ENCODE peak calls at places on chromosomes 13 and 19, in five cellular contexts. E, M, S, N and Z are unnamed samples.

GRCh38 chr19:4908311-4908710 is 990 bp upstream of the UHRF1 start:
- DNase-seq in E (no peak), N (no peak), M (no peak), S (no peak), Z (no peak)

GRCh38 chr19:48925240-48925843 is 8.2 kb upstream of the DHDH start:
- DNase-seq in N (no peak), S (no peak), M (peak; percentile 13), E (no peak), Z (peak; percentile 95)

GRCh38 chr19:35557539-35558399 is 5.7 kb downstream of the ATP4A start:
- DNase-seq in M (peak; percentile 50), S (no peak), E (no peak), N (peak; percentile 51), Z (peak; percentile 65)

GRCh38 chr19:47601180-47601904 is 7.6 kb upstream of the BICRA start:
- DNase-seq in N (no peak), M (no peak), S (peak; percentile 82), E (no peak), Z (peak; percentile 60)

GRCh38 chr19:623974-624373 is 9.4 kb downstream of the POLRMT start:
- DNase-seq in S (no peak), E (no peak), N (no peak), M (peak; percentile 98), Z (no peak)

GRCh38 chr13:30047154-30047874 is 196.9 kb upstream of the UBL3 start:
- DNase-seq in N (peak; percentile 12), E (no peak), M (no peak), S (no peak), Z (no peak)

GRCh38 chr19:19133985-19134384 is 4.3 kb downstream of the TMEM161A start:
- DNase-seq in M (no peak), E (no peak), N (no peak), S (no peak), Z (no peak)

GRCh38 chr19:29528350-29528945 is 2.7 kb downstream of the VSTM2B start:
- DNase-seq in M (peak; percentile 75), S (no peak), E (no peak), N (peak; percentile 51), Z (peak; percentile 50)

GRCh38 chr19:49425922-49426592 is 869 bp downstream of the GFY start:
- DNase-seq in S (no peak), N (no peak), M (no peak), E (no peak), Z (no peak)

GRCh38 chr13:46211116-46211515 is 612 bp upstream of the LRRC63 start:
- DNase-seq in S (no peak), E (no peak), M (no peak), N (peak; percentile 30), Z (peak; percentile 4)

GRCh38 chr13:46160474-46161066 is 21.4 kb downstream of the LCP1 start:
- DNase-seq in E (no peak), N (no peak), S (no peak), M (peak; percentile 79), Z (peak; percentile 68)

GRCh38 chr19:13094771-13095392 is 7.8 kb downstream of the LYL1 start:
- DNase-seq in E (no peak), S (peak; percentile 73), M (no peak), N (no peak), Z (no peak)

GRCh38 chr13:22218784-22219183 is 547.9 kb downstream of the FGF9 start:
- DNase-seq in S (no peak), N (no peak), E (no peak), M (no peak), Z (no peak)

GRCh38 chr13:110479648-110480047 is 81.9 kb downstream of the RAB20 start:
- DNase-seq in E (peak; percentile 60), M (no peak), N (no peak), S (no peak), Z (no peak)

GRCh38 chr19:2478324-2478755 is 2.4 kb downstream of the GADD45B start:
- DNase-seq in M (peak; percentile 77), N (peak; percentile 58), E (peak; percentile 73), S (peak; percentile 87), Z (peak; percentile 91)

GRCh38 chr13:64912141-64912540 is 2318.0 kb downstream of the PCDH9 start:
- DNase-seq in E (no peak), S (no peak), N (no peak), M (peak; percentile 69), Z (peak; percentile 74)

GRCh38 chr19:1268392-1269064 is 604 bp upstream of the CIRBP start:
- DNase-seq in M (no peak), S (peak; percentile 78), E (no peak), N (no peak), Z (no peak)

GRCh38 chr13:98214008-98214643 is 37.1 kb upstream of the RNF113B start:
- DNase-seq in S (no peak), M (peak; percentile 65), N (no peak), E (no peak), Z (peak; percentile 42)

GRCh38 chr19:6006896-6007295 is 29.0 kb upstream of the RANBP3 start:
- DNase-seq in M (no peak), S (no peak), E (no peak), N (no peak), Z (no peak)

GRCh38 chr19:48900477-48901452 is 653 bp downstream of the NUCB1 start:
- DNase-seq in N (peak; percentile 24), E (no peak), M (peak; percentile 76), S (peak; percentile 67), Z (peak; percentile 49)

GRCh38 chr19:2166741-2167738 is 3.3 kb downstream of the DOT1L start:
- DNase-seq in S (peak; percentile 90), N (no peak), E (peak; percentile 84), M (no peak), Z (peak; percentile 20)

GRCh38 chr13:66225071-66225470 is 1005.1 kb downstream of the PCDH9 start:
- DNase-seq in M (no peak), N (no peak), S (no peak), E (no peak), Z (no peak)

GRCh38 chr19:41918653-41919244 is 9.5 kb downstream of the ERFL start:
- DNase-seq in S (no peak), N (no peak), E (no peak), M (peak; percentile 30), Z (no peak)

GRCh38 chr19:827710-828321 is at the start of gene AZU1:
- DNase-seq in N (no peak), E (no peak), S (no peak), M (no peak), Z (no peak)

GRCh38 chr19:1555802-1556638 is 12.1 kb downstream of the MEX3D start:
- DNase-seq in M (no peak), N (no peak), E (no peak), S (no peak), Z (no peak)

GRCh38 chr13:69306766-69307165 is 800.9 kb upstream of the ATXN8OS start:
- DNase-seq in S (no peak), E (no peak), M (no peak), N (no peak), Z (no peak)

GRCh38 chr19:29819300-29819699 is 7.5 kb downstream of the CCNE1 start:
- DNase-seq in M (no peak), N (no peak), E (no peak), S (no peak), Z (no peak)

DNA sequence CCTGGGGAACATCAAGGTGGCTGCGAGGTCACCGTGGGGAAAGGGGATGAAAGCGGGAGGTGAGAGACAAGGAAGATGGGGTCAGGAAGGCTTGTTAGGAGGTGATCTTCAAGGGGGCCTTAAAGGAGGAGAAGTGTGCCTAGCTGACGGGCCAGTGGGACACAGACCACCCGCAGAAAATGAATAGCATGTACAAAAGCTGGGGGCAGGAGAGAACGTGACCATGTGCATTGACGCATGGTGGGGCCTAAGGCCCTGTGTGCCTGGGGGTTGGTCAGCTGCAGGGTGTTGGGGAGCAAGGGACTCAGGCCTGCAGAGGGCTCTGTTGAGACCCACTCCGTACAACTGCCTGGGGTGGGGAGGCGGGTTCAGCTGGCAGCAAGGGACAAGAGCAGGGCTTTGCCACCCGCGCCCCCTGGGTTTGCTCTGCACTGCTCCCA is 5.9 kb downstream of the RAB8A start:
- DNase-seq in N (no peak), S (peak; percentile 66), M (no peak), E (no peak), Z (no peak)
- TF ChIP-seq CTCF in N (no peak), S (no peak), M (peak; percentile 34), E (no peak), Z (no peak)

DNA sequence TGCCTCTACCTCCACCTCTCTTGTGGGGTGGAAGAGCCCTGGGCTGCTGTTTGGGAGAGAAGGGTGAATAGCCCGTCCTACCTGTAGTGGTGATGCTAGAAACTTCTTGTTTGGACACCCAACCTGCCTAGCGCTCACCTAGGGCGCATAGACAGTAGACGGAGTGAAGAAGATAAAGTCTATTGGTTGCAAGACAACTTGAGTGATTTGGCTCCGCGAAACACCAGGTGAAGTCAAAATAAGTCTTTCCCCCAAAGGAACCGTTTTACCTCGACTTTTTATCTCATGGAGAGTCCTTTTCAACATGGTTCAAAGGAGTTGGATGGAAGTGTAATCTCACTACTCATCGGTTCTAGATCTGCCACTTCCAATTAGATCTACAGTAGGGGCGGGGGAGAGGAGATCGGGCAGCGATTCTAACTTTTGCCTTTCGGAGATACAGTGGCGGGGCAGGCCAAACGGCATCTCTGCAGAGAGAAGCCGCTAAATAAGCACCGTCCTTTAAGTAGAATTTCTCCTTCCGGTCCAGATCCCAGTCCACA is 694 bp upstream of the ZIC5 start:
- DNase-seq in S (no peak), N (no peak), M (no peak), E (peak; percentile 43), Z (no peak)
- H3K4me3 ChIP-seq in S (no peak overlapping the region), N (no peak overlapping the region), M (peak overlapping the region; percentile 69), E (no peak overlapping the region), Z (no peak overlapping the region)

GRCh38 chr19:15280915-15281683 is 48.9 kb upstream of the EPHX3 start:
- DNase-seq in E (peak; percentile 94), M (peak; percentile 93), N (no peak), S (peak; percentile 79), Z (peak; percentile 86)
- TF ChIP-seq CTCF in E (peak; percentile 31), M (peak; percentile 49), N (no peak), S (no peak), Z (peak; percentile 46)

GRCh38 chr13:35988648-35989081 is 142.5 kb downstream of the DCLK1 start:
- DNase-seq in E (no peak), S (no peak), M (peak; percentile 63), N (no peak), Z (no peak)
- H3K4me3 ChIP-seq in E (no peak overlapping the region), S (no peak overlapping the region), M (no peak overlapping the region), N (no peak overlapping the region), Z (no peak overlapping the region)

GRCh38 chr13:59750860-59751259 is 412.9 kb downstream of the DIAPH3 start:
- DNase-seq in M (peak; percentile 83), E (no peak), N (no peak), S (no peak), Z (peak; percentile 41)
- TF ChIP-seq CTCF in M (peak; percentile 21), E (no peak), N (no peak), S (no peak), Z (no peak)